ENCODE peak calls at places on chromosomes 12 and 14, in ten cellular contexts. B is right cardiac atrium, X is PC-9, Z is left ventricle myocardium inferior, E is A549, P is pancreas, Q is testis, C is kidney, D is psoas muscle, O is stomach. S is an unnamed sample.

GRCh38 chr12:3101309-3102022 is 24.3 kb downstream of the TSPAN9 start:
- DNase-seq in B (no peak), X (no peak), Z (no peak), E (no peak), P (no peak), Q (no peak), C (no peak), D (no peak), O (no peak), S (no peak)

GRCh38 chr12:78430501-78430900 is 434.1 kb upstream of the SYT1 start:
- DNase-seq in B (no peak), X (no peak), Z (no peak), E (no peak), P (no peak), Q (no peak), C (no peak), D (no peak), O (no peak), S (no peak)

GRCh38 chr12:132771126-132771838 is 9.7 kb upstream of the ANKLE2 start:
- DNase-seq in B (no peak), X (no peak), Z (no peak), E (no peak), P (no peak), Q (no peak), C (no peak), D (no peak), O (no peak), S (no peak)

GRCh38 chr12:43992856-43993255 is 157.0 kb downstream of the TMEM117 start:
- DNase-seq in B (no peak), X (no peak), Z (no peak), E (no peak), P (no peak), Q (no peak), C (no peak), D (no peak), O (no peak), S (no peak)

GRCh38 chr14:32072701-32073100 is 4.4 kb upstream of the ARHGAP5 start:
- DNase-seq in B (no peak), X (no peak), Z (no peak), E (no peak), P (no peak), Q (no peak), C (no peak), D (no peak), O (no peak), S (no peak)

GRCh38 chr12:23528316-23528715 is 421.2 kb downstream of the SOX5 start:
- DNase-seq in B (no peak), X (no peak), Z (no peak), E (no peak), P (no peak), Q (no peak), C (no peak), D (no peak), O (no peak), S (no peak)

GRCh38 chr14:37819155-37820015 is 224.0 kb downstream of the TTC6 start:
- DNase-seq in B (no peak), X (no peak), Z (no peak), E (peak; percentile 16), P (no peak), Q (no peak), C (no peak), D (no peak), O (no peak), S (no peak)

GRCh38 chr14:28653521-28653920 is 113.1 kb upstream of the FOXG1 start:
- DNase-seq in B (no peak), X (no peak), Z (no peak), E (peak; percentile 44), P (no peak), Q (no peak), C (no peak), D (no peak), O (no peak), S (no peak)

GRCh38 chr12:22287056-22287455 is 47.5 kb downstream of the ST8SIA1 start:
- DNase-seq in B (no peak), X (no peak), Z (no peak), E (no peak), P (no peak), Q (no peak), C (no peak), D (no peak), O (no peak), S (no peak)

GRCh38 chr12:23815810-23816209 is 133.7 kb downstream of the SOX5 start:
- DNase-seq in B (no peak), X (no peak), Z (no peak), E (no peak), P (no peak), Q (no peak), C (no peak), D (no peak), O (no peak), S (no peak)

GRCh38 chr12:2183556-2184541 is 131.1 kb downstream of the CACNA1C start:
- DNase-seq in B (no peak), X (no peak), Z (no peak), E (peak; percentile 13), P (no peak), Q (no peak), C (no peak), D (no peak), O (no peak), S (no peak)

GRCh38 chr12:52206309-52207040 is 14.7 kb upstream of the KRT80 start:
- DNase-seq in B (no peak), X (peak; percentile 69), Z (no peak), E (no peak), P (peak; percentile 41), Q (no peak), C (peak; percentile 61), D (no peak), O (no peak), S (no peak)

GRCh38 chr14:24673534-24674203 is 39.7 kb upstream of the GZMB start:
- DNase-seq in B (no peak), X (no peak), Z (no peak), E (no peak), P (no peak), Q (no peak), C (no peak), D (no peak), O (no peak), S (no peak)

GRCh38 chr12:4153343-4153892 is 120.1 kb upstream of the CCND2 start:
- DNase-seq in B (no peak), X (no peak), Z (no peak), E (no peak), P (no peak), Q (no peak), C (no peak), D (no peak), O (no peak), S (no peak)

DNA sequence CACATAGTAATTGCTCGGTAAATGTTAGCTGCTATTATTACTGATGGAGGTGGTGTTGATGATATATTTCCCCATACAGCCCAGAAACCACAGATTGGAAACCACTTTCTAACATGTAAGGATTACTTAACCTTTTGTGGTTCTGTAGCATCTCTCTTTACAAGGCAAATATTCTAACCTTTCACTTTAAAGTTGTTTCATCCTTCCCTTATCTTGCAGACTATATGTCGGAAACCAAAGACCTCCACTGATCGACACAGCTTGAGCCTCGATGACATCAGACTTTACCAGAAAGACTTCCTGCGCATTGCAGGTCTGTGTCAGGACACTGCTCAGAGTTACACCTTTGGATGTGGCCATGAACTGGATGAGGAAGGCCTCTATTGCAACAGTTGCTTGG is 75.8 kb downstream of the FRMD6 start:
- DNase-seq in B (no peak), X (no peak), Z (no peak), E (no peak), P (no peak), Q (no peak), C (no peak), D (no peak), O (no peak), S (no peak)
- H3K4me1 ChIP-seq in B (no peaks in the 10 kb centered on the region), X (no peaks in the 10 kb centered on the region), Z (no peaks in the 10 kb centered on the region), E (no peaks in the 10 kb centered on the region), P (no peaks in the 10 kb centered on the region), Q (no peaks in the 10 kb centered on the region), C (no peaks in the 10 kb centered on the region), D (no peaks in the 10 kb centered on the region), O (no peaks in the 10 kb centered on the region), S (no peaks in the 10 kb centered on the region)

DNA sequence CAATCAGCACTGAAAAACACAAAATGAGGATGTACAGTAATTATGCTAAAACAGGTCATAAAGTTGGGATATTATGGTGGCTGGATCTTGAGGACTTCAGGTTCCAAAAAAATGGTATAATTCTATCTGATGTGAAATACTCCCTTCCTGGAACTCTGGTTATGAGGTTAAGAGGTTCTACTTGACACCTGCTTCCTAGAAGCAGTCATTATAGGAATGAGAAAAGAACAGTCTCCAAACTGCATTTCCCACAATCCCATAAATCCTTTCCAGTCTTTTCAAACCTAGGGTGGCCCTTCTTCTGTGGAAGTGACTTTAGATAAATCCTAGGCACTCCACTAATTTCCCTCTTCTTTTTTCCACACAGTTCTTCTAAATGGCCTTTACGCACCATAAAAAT is 63.7 kb upstream of the OR10AD1 start:
- DNase-seq in B (no peak), X (no peak), Z (no peak), E (no peak), P (no peak), Q (no peak), C (no peak), D (no peak), O (no peak), S (no peak)
- H3K4me3 ChIP-seq in B (no peak overlapping the region), X (no peak overlapping the region), Z (no peak overlapping the region), E (no peak overlapping the region), P (no peak overlapping the region), Q (no peak overlapping the region), C (no peak overlapping the region), D (no peak overlapping the region), O (no peak overlapping the region), S (no peak overlapping the region)

GRCh38 chr14:95185452-95186392 is 28.4 kb upstream of the DICER1 start:
- DNase-seq in B (peak; percentile 74), X (no peak), Z (peak; percentile 61), E (no peak), P (no peak), Q (peak; percentile 61), C (peak; percentile 79), D (peak; percentile 68), O (peak; percentile 44), S (peak; percentile 80)
- H3K27ac ChIP-seq in B (peak overlapping the region; percentile 85), X (no peak overlapping the region), Z (peak overlapping the region; percentile 86), E (no peak overlapping the region), P (peak overlapping the region; percentile 44), Q (no peak overlapping the region), C (peak overlapping the region; percentile 85), D (peak overlapping the region; percentile 65), O (peak overlapping the region; percentile 84), S (peak overlapping the region; percentile 85)

GRCh38 chr12:81084848-81085350 is 7.0 kb downstream of the ACSS3 start:
- DNase-seq in B (no peak), X (no peak), Z (no peak), E (no peak), P (no peak), Q (no peak), C (no peak), D (no peak), O (no peak), S (no peak)

GRCh38 chr12:81083906-81084513 is 6.1 kb downstream of the ACSS3 start:
- DNase-seq in B (no peak), X (no peak), Z (no peak), E (no peak), P (no peak), Q (no peak), C (no peak), D (no peak), O (no peak), S (no peak)

GRCh38 chr12:81085832-81086231 is 8.0 kb downstream of the ACSS3 start:
- DNase-seq in B (no peak), X (no peak), Z (no peak), E (no peak), P (no peak), Q (no peak), C (no peak), D (no peak), O (no peak), S (no peak)

GRCh38 chr12:81088221-81088620 is 10.3 kb downstream of the ACSS3 start:
- DNase-seq in B (no peak), X (no peak), Z (no peak), E (no peak), P (no peak), Q (no peak), C (no peak), D (no peak), O (no peak), S (no peak)

GRCh38 chr12:81086342-81086741 is 8.5 kb downstream of the ACSS3 start:
- DNase-seq in B (no peak), X (no peak), Z (no peak), E (no peak), P (no peak), Q (no peak), C (no peak), D (no peak), O (no peak), S (no peak)
- H3K4me1 ChIP-seq in B (peaks cover 1% of the 10 kb centered on the region), X (peaks cover 5% of the 10 kb centered on the region), Z (peaks cover 81% of the 10 kb centered on the region), E (no peaks in the 10 kb centered on the region), P (no peaks in the 10 kb centered on the region), Q (peaks cover 4% of the 10 kb centered on the region), C (no peaks in the 10 kb centered on the region), D (peaks cover 38% of the 10 kb centered on the region), O (no peaks in the 10 kb centered on the region), S (peaks cover 20% of the 10 kb centered on the region)